ENCODE peak calls at places on chromosomes 4 and X, in six cellular contexts. F, B, J, L, U and T are unnamed samples.

GRCh38 chr4:158259955-158260575 is 49.8 kb downstream of the TMEM144 start:
- DNase-seq in B (no peak), F (no peak), J (peak; percentile 56), U (no peak), L (peak; percentile 28), T (no peak)

GRCh38 chrX:130108647-130109428 is 1.5 kb downstream of the ELF4 start:
- DNase-seq in B (no peak), U (no peak), L (no peak), J (no peak), F (no peak), T (no peak)

GRCh38 chr4:107243141-107243779 is 207.1 kb upstream of the DKK2 start:
- DNase-seq in J (peak; percentile 53), B (no peak), F (no peak), U (no peak), L (no peak), T (peak; percentile 29)

GRCh38 chrX:134443461-134443860 is 16.5 kb upstream of the HPRT1 start:
- DNase-seq in U (no peak), J (no peak), L (no peak), B (no peak), F (no peak), T (no peak)

GRCh38 chr4:70564033-70564432 is 28.0 kb upstream of the AMBN start:
- DNase-seq in L (no peak), U (no peak), B (no peak), J (no peak), F (no peak), T (no peak)

GRCh38 chr4:22191565-22192301 is 243.2 kb upstream of the KCNIP4 start:
- DNase-seq in L (no peak), J (no peak), B (no peak), U (no peak), F (no peak), T (no peak)

GRCh38 chr4:156672924-156673323 is 298.7 kb downstream of the PDGFC start:
- DNase-seq in J (peak; percentile 37), F (no peak), B (no peak), U (no peak), L (no peak), T (no peak)

GRCh38 chr4:79334783-79335182 is 8.9 kb upstream of the NAA11 start:
- DNase-seq in U (no peak), L (no peak), F (peak; percentile 15), J (no peak), B (no peak), T (no peak)

GRCh38 chr4:150006197-150006596 is 72.0 kb upstream of the DCLK2 start:
- DNase-seq in L (no peak), U (no peak), B (no peak), J (peak; percentile 36), F (no peak), T (no peak)

GRCh38 chr4:6957994-6958393 is 48.4 kb downstream of the TBC1D14 start:
- DNase-seq in F (no peak), U (no peak), L (no peak), J (no peak), B (no peak), T (no peak)

GRCh38 chrX:106220177-106220576 is 52.1 kb downstream of the PWWP3B start:
- DNase-seq in B (no peak), J (no peak), L (peak; percentile 5), F (no peak), U (no peak), T (no peak)

GRCh38 chr4:143358923-143359694 is 22.4 kb downstream of the GAB1 start:
- DNase-seq in L (no peak), F (no peak), U (no peak), B (no peak), J (peak; percentile 60), T (no peak)

GRCh38 chrX:37815366-37815765 is 32.0 kb downstream of the DYNLT3 start:
- DNase-seq in F (no peak), L (no peak), U (no peak), J (no peak), B (no peak), T (no peak)

GRCh38 chr4:105232374-105232773 is 85.7 kb downstream of the TET2 start:
- DNase-seq in L (no peak), B (no peak), J (no peak), U (no peak), F (no peak), T (no peak)

GRCh38 chr4:109985993-109986640 is 73.4 kb downstream of the EGF start:
- DNase-seq in U (no peak), F (peak; percentile 89), L (no peak), J (peak; percentile 34), B (no peak), T (no peak)

GRCh38 chrX:155046129-155046810 is 19.6 kb downstream of the FUNDC2 start:
- DNase-seq in J (no peak), B (no peak), L (no peak), U (no peak), F (no peak), T (no peak)

GRCh38 chrX:8834393-8834792 is 33.2 kb upstream of the FAM9A start:
- DNase-seq in F (no peak), L (no peak), B (no peak), J (no peak), U (no peak), T (no peak)

GRCh38 chrX:73977542-73978169 is 326.3 kb upstream of the ZCCHC13 start:
- DNase-seq in F (no peak), U (no peak), J (no peak), B (no peak), L (no peak), T (no peak)

GRCh38 chr4:117334451-117335188 is 249.2 kb upstream of the TRAM1L1 start:
- DNase-seq in J (no peak), B (no peak), F (no peak), L (no peak), U (no peak), T (no peak)

GRCh38 chrX:55279832-55280231 is 15.1 kb upstream of the PAGE3 start:
- DNase-seq in J (no peak), L (no peak), U (no peak), F (no peak), B (no peak), T (no peak)

GRCh38 chr4:97498875-97499274 is 644.4 kb downstream of the STPG2 start:
- DNase-seq in L (no peak), U (no peak), J (peak; percentile 76), B (no peak), F (no peak), T (no peak)

GRCh38 chr4:29805245-29805644 is 914.9 kb upstream of the PCDH7 start:
- DNase-seq in B (no peak), L (peak; percentile 31), J (no peak), U (no peak), F (no peak), T (no peak)

GRCh38 chr4:152115794-152116193 is 355.0 kb upstream of the GATB start:
- DNase-seq in B (no peak), U (no peak), L (no peak), J (no peak), F (no peak), T (no peak)

GRCh38 chr4:150593996-150594395 is 12.0 kb downstream of the MAB21L2 start:
- DNase-seq in J (peak; percentile 34), U (no peak), F (no peak), B (no peak), L (no peak), T (no peak)

GRCh38 chrX:41339148-41339547 is 5.2 kb downstream of the DDX3X start:
- DNase-seq in U (no peak), B (no peak), F (no peak), J (no peak), L (no peak), T (no peak)

GRCh38 chrX:119943185-119943988 is at the start of gene NKAP:
- DNase-seq in F (peak; percentile 91), J (peak; percentile 95), U (peak; percentile 27), B (peak; percentile 49), L (peak; percentile 78), T (peak; percentile 76)